ENCODE peak calls at places on chromosome 4, in nine cellular contexts. A is activated CD4-positive, alpha-beta T cell treated with anti-CD3 and anti-CD28 coated beads, Interleukin-2, amount 50 U/mL, for 24 hours; M is activated T-helper 1 cell treated with anti-CD3 and anti-CD28 coated beads, Interleukin-2, amount 50 U/mL, for 16 hours; L is Panc1; X is EH; V is stimulated activated CD8-positive, alpha-beta memory T cell treated with anti-CD3 and anti-CD28 coated beads, Interleukin-15, amount 100 ng/mL, for 1 hour; Z is fibroblast of mammary gland; B is prostate gland; U is sigmoid colon. W is an unnamed sample.

GRCh38 chr4:76874176-76874575 is 23.8 kb downstream of the SOWAHB start:
- DNase-seq in A (no peak), M (no peak), L (no peak), X (no peak), V (no peak), Z (no peak), B (no peak), U (no peak), W (no peak)

GRCh38 chr4:30912098-30912719 is 192.0 kb downstream of the PCDH7 start:
- DNase-seq in A (no peak), M (no peak), L (no peak), X (peak; percentile 7), V (no peak), Z (no peak), B (no peak), U (no peak), W (no peak)

GRCh38 chr4:165714650-165715049 is 158.4 kb upstream of the TLL1 start:
- DNase-seq in A (no peak), M (no peak), L (no peak), X (no peak), V (no peak), Z (no peak), B (no peak), U (no peak), W (no peak)

GRCh38 chr4:59960143-59960542 is 1240.0 kb upstream of the ADGRL3 start:
- DNase-seq in A (no peak), M (no peak), L (no peak), X (no peak), V (no peak), Z (no peak), B (no peak), U (no peak), W (no peak)

GRCh38 chr4:149914101-149914500 is 98.5 kb upstream of the IQCM start:
- DNase-seq in A (no peak), M (no peak), L (no peak), X (no peak), V (no peak), Z (no peak), B (no peak), U (no peak), W (no peak)

GRCh38 chr4:100823066-100823992 is 305.5 kb upstream of the EMCN start:
- DNase-seq in A (no peak), M (no peak), L (peak; percentile 15), X (peak; percentile 81), V (no peak), Z (peak; percentile 2), B (no peak), U (no peak), W (peak; percentile 26)

GRCh38 chr4:184384056-184384809 is 90.1 kb downstream of the IRF2 start:
- DNase-seq in A (no peak), M (no peak), L (peak; percentile 2), X (peak; percentile 92), V (no peak), Z (peak; percentile 93), B (peak; percentile 71), U (peak; percentile 79), W (no peak)

GRCh38 chr4:83010111-83010521 is 507 bp downstream of the LIN54 start:
- DNase-seq in A (no peak), M (no peak), L (no peak), X (peak; percentile 50), V (no peak), Z (peak; percentile 53), B (no peak), U (no peak), W (no peak)

GRCh38 chr4:167606551-167606950 is 372.3 kb upstream of the SPOCK3 start:
- DNase-seq in A (no peak), M (no peak), L (no peak), X (no peak), V (no peak), Z (no peak), B (no peak), U (no peak), W (no peak)

GRCh38 chr4:10085828-10086505 is 30.6 kb downstream of the WDR1 start:
- DNase-seq in A (no peak), M (no peak), L (no peak), X (no peak), V (no peak), Z (no peak), B (no peak), U (peak; percentile 46), W (no peak)

GRCh38 chr4:2902126-2902525 is 58.5 kb downstream of the ADD1 start:
- DNase-seq in A (no peak), M (no peak), L (no peak), X (no peak), V (no peak), Z (no peak), B (no peak), U (no peak), W (no peak)

GRCh38 chr4:19807505-19807904 is 444.2 kb upstream of the SLIT2 start:
- DNase-seq in A (no peak), M (no peak), L (no peak), X (peak; percentile 76), V (no peak), Z (peak; percentile 55), B (no peak), U (no peak), W (no peak)

W was measured in HCT116.